ENCODE peak calls at places on chromosome 17, in six cellular contexts. One of them, this sample, is unnamed.

GRCh38 chr17:31877911-31878702 is 19.1 kb upstream of the COPRS start:
- DNase-seq in pancreas: no peak
- DNase-seq in cardiac muscle cell: no peak
- DNase-seq in IMR-90: peak
- DNase-seq in Peyer's patch: no peak
- DNase-seq in GM23338: no peak
- DNase-seq in this sample: no peak

GRCh38 chr17:9676742-9677387 is 31.5 kb downstream of the USP43 start:
- DNase-seq in pancreas: peak
- DNase-seq in cardiac muscle cell: no peak
- DNase-seq in IMR-90: peak
- DNase-seq in Peyer's patch: peak
- DNase-seq in GM23338: no peak
- DNase-seq in this sample: no peak

GRCh38 chr17:28718317-28718672 is 627 bp upstream of the RAB34 start:
- DNase-seq in pancreas: no peak
- DNase-seq in cardiac muscle cell: peak
- DNase-seq in IMR-90: no peak
- DNase-seq in Peyer's patch: no peak
- DNase-seq in GM23338: peak
- DNase-seq in this sample: no peak

GRCh38 chr17:57823469-57824401 is 26.1 kb downstream of the MRPS23 start:
- DNase-seq in pancreas: no peak
- DNase-seq in cardiac muscle cell: no peak
- DNase-seq in IMR-90: peak
- DNase-seq in Peyer's patch: no peak
- DNase-seq in GM23338: no peak
- DNase-seq in this sample: no peak

GRCh38 chr17:31544186-31544585 is 152.7 kb downstream of the RAB11FIP4 start:
- DNase-seq in pancreas: no peak
- DNase-seq in cardiac muscle cell: no peak
- DNase-seq in IMR-90: no peak
- DNase-seq in Peyer's patch: no peak
- DNase-seq in GM23338: no peak
- DNase-seq in this sample: no peak

GRCh38 chr17:83025636-83026280 is 53.7 kb upstream of the METRNL start:
- DNase-seq in pancreas: no peak
- DNase-seq in cardiac muscle cell: no peak
- DNase-seq in IMR-90: no peak
- DNase-seq in Peyer's patch: no peak
- DNase-seq in GM23338: no peak
- DNase-seq in this sample: no peak

GRCh38 chr17:9772658-9773057 is 18.7 kb downstream of the DHRS7C start:
- DNase-seq in pancreas: no peak
- DNase-seq in cardiac muscle cell: no peak
- DNase-seq in IMR-90: no peak
- DNase-seq in Peyer's patch: no peak
- DNase-seq in GM23338: no peak
- DNase-seq in this sample: no peak

GRCh38 chr17:83057793-83058477 is 21.5 kb upstream of the METRNL start:
- DNase-seq in pancreas: no peak
- DNase-seq in cardiac muscle cell: no peak
- DNase-seq in IMR-90: no peak
- DNase-seq in Peyer's patch: peak
- DNase-seq in GM23338: no peak
- DNase-seq in this sample: no peak

GRCh38 chr17:78706271-78706915 is 75.7 kb downstream of the CYTH1 start:
- DNase-seq in pancreas: no peak
- DNase-seq in cardiac muscle cell: no peak
- DNase-seq in IMR-90: peak
- DNase-seq in Peyer's patch: peak
- DNase-seq in GM23338: no peak
- DNase-seq in this sample: no peak

GRCh38 chr17:46869296-46869695 is 17.9 kb downstream of the WNT9B start:
- DNase-seq in pancreas: no peak
- DNase-seq in cardiac muscle cell: no peak
- DNase-seq in IMR-90: no peak
- DNase-seq in Peyer's patch: no peak
- DNase-seq in GM23338: no peak
- DNase-seq in this sample: no peak

GRCh38 chr17:57521606-57522435 is 223.3 kb downstream of the CCDC182 start:
- DNase-seq in pancreas: no peak
- DNase-seq in cardiac muscle cell: no peak
- DNase-seq in IMR-90: peak
- DNase-seq in Peyer's patch: no peak
- DNase-seq in GM23338: no peak
- DNase-seq in this sample: no peak

GRCh38 chr17:79387783-79388182 is 223.1 kb downstream of the RBFOX3 start:
- DNase-seq in pancreas: no peak
- DNase-seq in cardiac muscle cell: no peak
- DNase-seq in IMR-90: no peak
- DNase-seq in Peyer's patch: no peak
- DNase-seq in GM23338: no peak
- DNase-seq in this sample: no peak

GRCh38 chr17:38871247-38871991 is 1.6 kb downstream of the LASP1 start:
- DNase-seq in pancreas: peak
- DNase-seq in cardiac muscle cell: peak
- DNase-seq in IMR-90: peak
- DNase-seq in Peyer's patch: peak
- DNase-seq in GM23338: peak
- DNase-seq in this sample: no peak

GRCh38 chr17:57357392-57357784 is 101.1 kb downstream of the MSI2 start:
- DNase-seq in pancreas: peak
- DNase-seq in cardiac muscle cell: peak
- DNase-seq in IMR-90: no peak
- DNase-seq in Peyer's patch: no peak
- DNase-seq in GM23338: no peak
- DNase-seq in this sample: no peak

GRCh38 chr17:37344519-37344918 is 31.3 kb upstream of the C17orf78 start:
- DNase-seq in pancreas: no peak
- DNase-seq in cardiac muscle cell: no peak
- DNase-seq in IMR-90: no peak
- DNase-seq in Peyer's patch: no peak
- DNase-seq in GM23338: no peak
- DNase-seq in this sample: no peak

GRCh38 chr17:21231533-21231932 is 17.6 kb upstream of the TMEM11 start:
- DNase-seq in pancreas: no peak
- DNase-seq in cardiac muscle cell: no peak
- DNase-seq in IMR-90: no peak
- DNase-seq in Peyer's patch: no peak
- DNase-seq in GM23338: no peak
- DNase-seq in this sample: no peak

GRCh38 chr17:32269377-32269776 is 3.7 kb downstream of the RHBDL3 start:
- DNase-seq in pancreas: no peak
- DNase-seq in cardiac muscle cell: no peak
- DNase-seq in IMR-90: no peak
- DNase-seq in Peyer's patch: no peak
- DNase-seq in GM23338: no peak
- DNase-seq in this sample: no peak

GRCh38 chr17:35373984-35374765 is 754 bp upstream of the SLFN11 start:
- DNase-seq in pancreas: peak
- DNase-seq in cardiac muscle cell: peak
- DNase-seq in IMR-90: peak
- DNase-seq in Peyer's patch: peak
- DNase-seq in GM23338: peak
- DNase-seq in this sample: no peak

GRCh38 chr17:68835061-68835460 is 120.1 kb downstream of the ABCA8 start:
- DNase-seq in pancreas: no peak
- DNase-seq in cardiac muscle cell: no peak
- DNase-seq in IMR-90: peak
- DNase-seq in Peyer's patch: no peak
- DNase-seq in GM23338: no peak
- DNase-seq in this sample: peak

GRCh38 chr17:67994827-67995567 is 1.3 kb downstream of the C17orf58 start:
- DNase-seq in pancreas: peak
- DNase-seq in cardiac muscle cell: no peak
- DNase-seq in IMR-90: peak
- DNase-seq in Peyer's patch: no peak
- DNase-seq in GM23338: no peak
- DNase-seq in this sample: no peak

GRCh38 chr17:73957564-73957963 is 245.9 kb upstream of the RPL38 start:
- DNase-seq in pancreas: no peak
- DNase-seq in cardiac muscle cell: no peak
- DNase-seq in IMR-90: no peak
- DNase-seq in Peyer's patch: no peak
- DNase-seq in GM23338: no peak
- DNase-seq in this sample: no peak

GRCh38 chr17:76527430-76528111 is 9.9 kb downstream of the CYGB start:
- DNase-seq in pancreas: no peak
- DNase-seq in cardiac muscle cell: no peak
- DNase-seq in IMR-90: peak
- DNase-seq in Peyer's patch: peak
- DNase-seq in GM23338: peak
- DNase-seq in this sample: no peak

GRCh38 chr17:76994237-76994637 is 126.0 kb downstream of the MGAT5B start:
- DNase-seq in pancreas: no peak
- DNase-seq in cardiac muscle cell: no peak
- DNase-seq in IMR-90: no peak
- DNase-seq in Peyer's patch: no peak
- DNase-seq in GM23338: no peak
- DNase-seq in this sample: no peak

GRCh38 chr17:39925282-39926134 is 1.9 kb downstream of the ORMDL3 start:
- DNase-seq in pancreas: no peak
- DNase-seq in cardiac muscle cell: no peak
- DNase-seq in IMR-90: no peak
- DNase-seq in Peyer's patch: no peak
- DNase-seq in GM23338: peak
- DNase-seq in this sample: no peak

GRCh38 chr17:48587276-48588073 is 2.6 kb downstream of the HOXB3 start:
- DNase-seq in pancreas: no peak
- DNase-seq in cardiac muscle cell: no peak
- DNase-seq in IMR-90: peak
- DNase-seq in Peyer's patch: peak
- DNase-seq in GM23338: no peak
- DNase-seq in this sample: no peak
- H3K27ac ChIP-seq in pancreas: no peak
- H3K27ac ChIP-seq in cardiac muscle cell: no peak
- H3K27ac ChIP-seq in IMR-90: peak
- H3K27ac ChIP-seq in Peyer's patch: peak
- H3K27ac ChIP-seq in GM23338: no peak
- H3K27ac ChIP-seq in this sample: peak

GRCh38 chr17:44733753-44734152 is 25.0 kb upstream of the ADAM11 start:
- DNase-seq in pancreas: no peak
- DNase-seq in cardiac muscle cell: peak
- DNase-seq in IMR-90: no peak
- DNase-seq in Peyer's patch: no peak
- DNase-seq in GM23338: peak
- DNase-seq in this sample: no peak

GRCh38 chr17:44736551-44737240 is 22.1 kb upstream of the ADAM11 start:
- DNase-seq in pancreas: no peak
- DNase-seq in cardiac muscle cell: peak
- DNase-seq in IMR-90: no peak
- DNase-seq in Peyer's patch: no peak
- DNase-seq in GM23338: no peak
- DNase-seq in this sample: no peak

GRCh38 chr17:44738214-44738906 is 20.4 kb upstream of the ADAM11 start:
- DNase-seq in pancreas: no peak
- DNase-seq in cardiac muscle cell: no peak
- DNase-seq in IMR-90: peak
- DNase-seq in Peyer's patch: no peak
- DNase-seq in GM23338: no peak
- DNase-seq in this sample: no peak

GRCh38 chr17:44734272-44734671 is 24.5 kb upstream of the ADAM11 start:
- DNase-seq in pancreas: no peak
- DNase-seq in cardiac muscle cell: no peak
- DNase-seq in IMR-90: no peak
- DNase-seq in Peyer's patch: no peak
- DNase-seq in GM23338: no peak
- DNase-seq in this sample: no peak
- TF ChIP-seq CTCF in pancreas: no peak
- TF ChIP-seq CTCF in cardiac muscle cell: no peak
- TF ChIP-seq CTCF in IMR-90: no peak
- TF ChIP-seq CTCF in Peyer's patch: no peak
- TF ChIP-seq CTCF in GM23338: no peak
- TF ChIP-seq CTCF in this sample: no peak

GRCh38 chr17:27459433-27459832 is 3.2 kb downstream of the KSR1 start:
- DNase-seq in pancreas: no peak
- DNase-seq in cardiac muscle cell: no peak
- DNase-seq in IMR-90: no peak
- DNase-seq in Peyer's patch: no peak
- DNase-seq in GM23338: no peak
- DNase-seq in this sample: no peak

GRCh38 chr17:27460196-27460725 is 4.0 kb downstream of the KSR1 start:
- DNase-seq in pancreas: no peak
- DNase-seq in cardiac muscle cell: no peak
- DNase-seq in IMR-90: no peak
- DNase-seq in Peyer's patch: no peak
- DNase-seq in GM23338: no peak
- DNase-seq in this sample: no peak

GRCh38 chr17:27462149-27462548 is 5.9 kb downstream of the KSR1 start:
- DNase-seq in pancreas: no peak
- DNase-seq in cardiac muscle cell: no peak
- DNase-seq in IMR-90: no peak
- DNase-seq in Peyer's patch: no peak
- DNase-seq in GM23338: no peak
- DNase-seq in this sample: no peak

GRCh38 chr17:27462714-27463113 is 6.5 kb downstream of the KSR1 start:
- DNase-seq in pancreas: no peak
- DNase-seq in cardiac muscle cell: no peak
- DNase-seq in IMR-90: no peak
- DNase-seq in Peyer's patch: no peak
- DNase-seq in GM23338: no peak
- DNase-seq in this sample: no peak

GRCh38 chr17:27461192-27461859 is 5.1 kb downstream of the KSR1 start:
- DNase-seq in pancreas: no peak
- DNase-seq in cardiac muscle cell: peak
- DNase-seq in IMR-90: no peak
- DNase-seq in Peyer's patch: no peak
- DNase-seq in GM23338: no peak
- DNase-seq in this sample: no peak
- H3K4me3 ChIP-seq in pancreas: no peak
- H3K4me3 ChIP-seq in cardiac muscle cell: no peak
- H3K4me3 ChIP-seq in IMR-90: no peak
- H3K4me3 ChIP-seq in Peyer's patch: no peak
- H3K4me3 ChIP-seq in GM23338: no peak
- H3K4me3 ChIP-seq in this sample: no peak

GRCh38 chr17:75493476-75494129 is 21.7 kb downstream of the CASKIN2 start:
- DNase-seq in pancreas: no peak
- DNase-seq in cardiac muscle cell: no peak
- DNase-seq in IMR-90: no peak
- DNase-seq in Peyer's patch: no peak
- DNase-seq in GM23338: no peak
- DNase-seq in this sample: no peak

GRCh38 chr17:75490173-75490743 is 25.1 kb downstream of the CASKIN2 start:
- DNase-seq in pancreas: peak
- DNase-seq in cardiac muscle cell: no peak
- DNase-seq in IMR-90: no peak
- DNase-seq in Peyer's patch: peak
- DNase-seq in GM23338: no peak
- DNase-seq in this sample: no peak

GRCh38 chr17:75492555-75493168 is 22.7 kb downstream of the CASKIN2 start:
- DNase-seq in pancreas: no peak
- DNase-seq in cardiac muscle cell: no peak
- DNase-seq in IMR-90: no peak
- DNase-seq in Peyer's patch: no peak
- DNase-seq in GM23338: no peak
- DNase-seq in this sample: no peak

GRCh38 chr17:75490953-75491649 is 24.2 kb downstream of the CASKIN2 start:
- DNase-seq in pancreas: no peak
- DNase-seq in cardiac muscle cell: no peak
- DNase-seq in IMR-90: no peak
- DNase-seq in Peyer's patch: no peak
- DNase-seq in GM23338: no peak
- DNase-seq in this sample: no peak

GRCh38 chr17:75491680-75492079 is 23.7 kb downstream of the CASKIN2 start:
- DNase-seq in pancreas: no peak
- DNase-seq in cardiac muscle cell: no peak
- DNase-seq in IMR-90: no peak
- DNase-seq in Peyer's patch: no peak
- DNase-seq in GM23338: no peak
- DNase-seq in this sample: no peak
- H3K27ac ChIP-seq in pancreas: no peak
- H3K27ac ChIP-seq in cardiac muscle cell: no peak
- H3K27ac ChIP-seq in IMR-90: no peak
- H3K27ac ChIP-seq in Peyer's patch: no peak
- H3K27ac ChIP-seq in GM23338: no peak
- H3K27ac ChIP-seq in this sample: no peak

This sample was measured in AG04450.